ENCODE peak calls at places on chromosomes 2 and 18, in seven cellular contexts. A is HT-29; F is HEK293T; Y is EH; Z is activated CD8-positive, alpha-beta memory T cell treated with anti-CD3 and anti-CD28 coated beads for 4 hours; L is mesothelial cell of epicardium; T is endothelial cell. E is an unnamed sample.

GRCh38 chr2:71721362-71721665 is 268.0 kb downstream of the DYSF start:
- DNase-seq in A (no peak), F (no peak), Y (peak; percentile 93), Z (no peak), L (no peak), T (no peak), E (no peak)

GRCh38 chr2:149765636-149766035 is 178.1 kb upstream of the MMADHC start:
- DNase-seq in A (no peak), F (no peak), Y (no peak), Z (no peak), L (no peak), T (no peak), E (no peak)

GRCh38 chr18:58231930-58232329 is 187.9 kb downstream of the NEDD4L start:
- DNase-seq in A (peak; percentile 60), F (peak; percentile 26), Y (peak; percentile 40), Z (no peak), L (no peak), T (no peak), E (no peak)

GRCh38 chr18:12376034-12376717 is 851 bp downstream of the AFG3L2 start:
- DNase-seq in A (peak; percentile 74), F (no peak), Y (peak; percentile 31), Z (no peak), L (no peak), T (peak; percentile 10), E (no peak)

GRCh38 chr2:179745615-179746263 is 115.7 kb downstream of the ZNF385B start:
- DNase-seq in A (no peak), F (no peak), Y (no peak), Z (no peak), L (no peak), T (no peak), E (no peak)

GRCh38 chr2:23900133-23900926 is 26.6 kb downstream of the ATAD2B start:
- DNase-seq in A (peak; percentile 55), F (no peak), Y (peak; percentile 53), Z (no peak), L (no peak), T (no peak), E (no peak)

GRCh38 chr18:51330148-51330547 is 132.7 kb upstream of the MEX3C start:
- DNase-seq in A (no peak), F (no peak), Y (no peak), Z (no peak), L (no peak), T (no peak), E (no peak)

GRCh38 chr2:16093639-16094447 is 153.5 kb downstream of the MYCN start:
- DNase-seq in A (peak; percentile 16), F (no peak), Y (no peak), Z (no peak), L (no peak), T (no peak), E (no peak)

GRCh38 chr2:239664216-239664785 is 263.5 kb upstream of the HDAC4 start:
- DNase-seq in A (no peak), F (no peak), Y (no peak), Z (no peak), L (no peak), T (no peak), E (no peak)

GRCh38 chr2:38619458-38620164 is 16.9 kb upstream of the HNRNPLL start:
- DNase-seq in A (no peak), F (no peak), Y (peak; percentile 44), Z (no peak), L (no peak), T (no peak), E (no peak)

GRCh38 chr2:178195390-178196166 is 1.3 kb downstream of the OSBPL6 start:
- DNase-seq in A (peak; percentile 8), F (no peak), Y (no peak), Z (no peak), L (no peak), T (no peak), E (no peak)

GRCh38 chr2:109260886-109261700 is 132.1 kb downstream of the SH3RF3 start:
- DNase-seq in A (peak; percentile 4), F (peak; percentile 42), Y (peak; percentile 50), Z (no peak), L (no peak), T (no peak), E (no peak)

GRCh38 chr2:162912787-162913186 is 74.2 kb upstream of the KCNH7 start:
- DNase-seq in A (no peak), F (no peak), Y (no peak), Z (no peak), L (no peak), T (no peak), E (no peak)

GRCh38 chr2:135742307-135742838 is 718 bp downstream of the UBXN4 start:
- DNase-seq in A (peak; percentile 63), F (peak; percentile 33), Y (peak; percentile 64), Z (peak; percentile 4), L (peak; percentile 70), T (no peak), E (peak; percentile 26)

GRCh38 chr18:68417826-68418225 is 297.1 kb downstream of the TMX3 start:
- DNase-seq in A (no peak), F (no peak), Y (peak; percentile 62), Z (no peak), L (no peak), T (no peak), E (no peak)

GRCh38 chr2:50529600-50530218 is 502.2 kb downstream of the NRXN1 start:
- DNase-seq in A (peak; percentile 53), F (peak; percentile 36), Y (peak; percentile 39), Z (no peak), L (no peak), T (no peak), E (no peak)

GRCh38 chr2:37875332-37875976 is 49.6 kb upstream of the RMDN2 start:
- DNase-seq in A (no peak), F (no peak), Y (no peak), Z (no peak), L (no peak), T (peak; percentile 7), E (no peak)

GRCh38 chr2:33670392-33670937 is 71.4 kb upstream of the FAM98A start:
- DNase-seq in A (peak; percentile 38), F (peak; percentile 23), Y (no peak), Z (no peak), L (no peak), T (no peak), E (no peak)

GRCh38 chr2:79686884-79687283 is 174.0 kb downstream of the CTNNA2 start:
- DNase-seq in A (no peak), F (no peak), Y (no peak), Z (no peak), L (no peak), T (no peak), E (no peak)

GRCh38 chr2:62814132-62814531 is 108.6 kb downstream of the EHBP1 start:
- DNase-seq in A (no peak), F (no peak), Y (peak; percentile 96), Z (no peak), L (no peak), T (no peak), E (no peak)

GRCh38 chr18:13036622-13037320 is 45.6 kb downstream of the CEP192 start:
- DNase-seq in A (no peak), F (no peak), Y (peak; percentile 36), Z (no peak), L (no peak), T (no peak), E (no peak)

GRCh38 chr2:70671059-70671685 is 96.8 kb downstream of the ADD2 start:
- DNase-seq in A (no peak), F (no peak), Y (peak; percentile 46), Z (no peak), L (no peak), T (no peak), E (no peak)

GRCh38 chr2:233745073-233745755 is 14.9 kb upstream of the UGT1A1 start:
- DNase-seq in A (no peak), F (no peak), Y (no peak), Z (no peak), L (no peak), T (no peak), E (no peak)

GRCh38 chr2:46239847-46240181 is 57.4 kb upstream of the EPAS1 start:
- DNase-seq in A (no peak), F (no peak), Y (no peak), Z (peak; percentile 35), L (no peak), T (no peak), E (peak; percentile 60)

E was measured in stimulated activated CD8-positive, alpha-beta memory T cell treated with anti-CD3 and anti-CD28 coated beads, Interleukin-7, amount 100 ng/mL, for 48 hours.